ENCODE peak calls at places on chromosomes 2 and 18, in six cellular contexts. K is fibroblast of mammary gland, S is HFF-Myc, J is WERI-Rb-1, I is astrocyte of the spinal cord, W is cardiac muscle cell. Q is an unnamed sample.

GRCh38 chr2:192073878-192074277 is 120.9 kb downstream of the TMEFF2 start:
- DNase-seq in K (no peak), S (no peak), J (no peak), I (no peak), W (no peak), Q (no peak)

GRCh38 chr2:239106314-239106908 is 258.5 kb downstream of the TWIST2 start:
- DNase-seq in K (peak), S (peak), J (peak), I (peak), W (peak), Q (no peak)

GRCh38 chr2:128720440-128721022 is 401.9 kb upstream of the HS6ST1 start:
- DNase-seq in K (no peak), S (no peak), J (no peak), I (no peak), W (no peak), Q (no peak)

GRCh38 chr2:121776361-121776760 is 20.9 kb downstream of the TSN start:
- DNase-seq in K (no peak), S (no peak), J (no peak), I (no peak), W (no peak), Q (no peak)

GRCh38 chr2:16093639-16094447 is 153.5 kb downstream of the MYCN start:
- DNase-seq in K (no peak), S (no peak), J (no peak), I (no peak), W (no peak), Q (no peak)

GRCh38 chr2:60484080-60484737 is 69.2 kb downstream of the BCL11A start:
- DNase-seq in K (no peak), S (no peak), J (no peak), I (peak), W (peak), Q (no peak)

GRCh38 chr2:85179541-85179940 is 46.3 kb downstream of the TCF7L1 start:
- DNase-seq in K (no peak), S (no peak), J (peak), I (peak), W (no peak), Q (no peak)

GRCh38 chr2:147013696-147014392 is 831.0 kb upstream of the ACVR2A start:
- DNase-seq in K (peak), S (no peak), J (no peak), I (no peak), W (no peak), Q (no peak)

GRCh38 chr2:85723707-85724360 is 29.7 kb downstream of the GNLY start:
- DNase-seq in K (peak), S (no peak), J (no peak), I (no peak), W (peak), Q (no peak)

GRCh38 chr2:179726461-179727180 is 134.8 kb downstream of the ZNF385B start:
- DNase-seq in K (no peak), S (no peak), J (no peak), I (no peak), W (no peak), Q (no peak)

GRCh38 chr18:9731380-9731779 is 23.3 kb downstream of the RAB31 start:
- DNase-seq in K (peak), S (no peak), J (no peak), I (peak), W (peak), Q (no peak)

GRCh38 chr2:51387235-51387634 is 355.3 kb upstream of the NRXN1 start:
- DNase-seq in K (no peak), S (no peak), J (no peak), I (peak), W (peak), Q (no peak)

GRCh38 chr18:59846814-59847490 is 52.8 kb upstream of the PMAIP1 start:
- DNase-seq in K (peak), S (peak), J (no peak), I (peak), W (peak), Q (no peak)

GRCh38 chr2:237603718-237604362 is 13.3 kb upstream of the RAB17 start:
- DNase-seq in K (peak), S (no peak), J (no peak), I (peak), W (peak), Q (no peak)

GRCh38 chr18:36127866-36128845 is 984 bp downstream of the SLC39A6 start:
- DNase-seq in K (peak), S (no peak), J (no peak), I (peak), W (peak), Q (no peak)

GRCh38 chr2:171587567-171587966 is 65.3 kb downstream of the CYBRD1 start:
- DNase-seq in K (peak), S (no peak), J (no peak), I (no peak), W (peak), Q (no peak)

GRCh38 chr18:54280206-54280550 is 10.9 kb downstream of the POLI start:
- DNase-seq in K (no peak), S (no peak), J (no peak), I (no peak), W (no peak), Q (no peak)

GRCh38 chr2:233007270-233007669 is 5.8 kb downstream of the NGEF start:
- DNase-seq in K (no peak), S (no peak), J (no peak), I (no peak), W (no peak), Q (no peak)

GRCh38 chr2:228599297-228599696 is 417.8 kb upstream of the SPHKAP start:
- DNase-seq in K (no peak), S (no peak), J (no peak), I (no peak), W (no peak), Q (no peak)

GRCh38 chr2:191848771-191849726 is 2.2 kb upstream of the CAVIN2 start:
- DNase-seq in K (no peak), S (no peak), J (no peak), I (no peak), W (no peak), Q (no peak)

GRCh38 chr2:575728-576237 is 101.4 kb downstream of the TMEM18 start:
- DNase-seq in K (no peak), S (no peak), J (no peak), I (no peak), W (no peak), Q (no peak)

GRCh38 chr2:239472220-239472775 is 71.5 kb upstream of the HDAC4 start:
- DNase-seq in K (no peak), S (no peak), J (no peak), I (no peak), W (no peak), Q (no peak)

GRCh38 chr2:55883339-55883738 is 40.2 kb downstream of the EFEMP1 start:
- DNase-seq in K (peak), S (no peak), J (no peak), I (no peak), W (peak), Q (peak)

GRCh38 chr2:231643494-231643888 is 50.8 kb downstream of the TEX44 start:
- DNase-seq in K (no peak), S (no peak), J (no peak), I (no peak), W (no peak), Q (no peak)

GRCh38 chr2:191274404-191274803 is 29.2 kb downstream of the MYO1B start:
- DNase-seq in K (no peak), S (no peak), J (no peak), I (no peak), W (no peak), Q (no peak)

GRCh38 chr2:200976710-200977109 is 13.2 kb upstream of the ORC2 start:
- DNase-seq in K (no peak), S (no peak), J (no peak), I (no peak), W (no peak), Q (no peak)

GRCh38 chr2:37350034-37350433 is 5.6 kb downstream of the QPCT start:
- DNase-seq in K (peak), S (no peak), J (no peak), I (peak), W (peak), Q (no peak)

GRCh38 chr18:79401494-79402208 is 5.9 kb downstream of the NFATC1 start:
- DNase-seq in K (no peak), S (no peak), J (no peak), I (no peak), W (no peak), Q (no peak)

GRCh38 chr2:128531856-128532255 is 213.2 kb upstream of the HS6ST1 start:
- DNase-seq in K (peak), S (no peak), J (no peak), I (no peak), W (no peak), Q (no peak)

GRCh38 chr2:24245986-24246779 is 71.3 kb downstream of the FAM228A start:
- DNase-seq in K (peak), S (no peak), J (no peak), I (no peak), W (no peak), Q (no peak)
- H3K4me3 ChIP-seq in K (no peak), S (no peak), J (no peak), I (no peak), W (no peak), Q (no peak)

DNA sequence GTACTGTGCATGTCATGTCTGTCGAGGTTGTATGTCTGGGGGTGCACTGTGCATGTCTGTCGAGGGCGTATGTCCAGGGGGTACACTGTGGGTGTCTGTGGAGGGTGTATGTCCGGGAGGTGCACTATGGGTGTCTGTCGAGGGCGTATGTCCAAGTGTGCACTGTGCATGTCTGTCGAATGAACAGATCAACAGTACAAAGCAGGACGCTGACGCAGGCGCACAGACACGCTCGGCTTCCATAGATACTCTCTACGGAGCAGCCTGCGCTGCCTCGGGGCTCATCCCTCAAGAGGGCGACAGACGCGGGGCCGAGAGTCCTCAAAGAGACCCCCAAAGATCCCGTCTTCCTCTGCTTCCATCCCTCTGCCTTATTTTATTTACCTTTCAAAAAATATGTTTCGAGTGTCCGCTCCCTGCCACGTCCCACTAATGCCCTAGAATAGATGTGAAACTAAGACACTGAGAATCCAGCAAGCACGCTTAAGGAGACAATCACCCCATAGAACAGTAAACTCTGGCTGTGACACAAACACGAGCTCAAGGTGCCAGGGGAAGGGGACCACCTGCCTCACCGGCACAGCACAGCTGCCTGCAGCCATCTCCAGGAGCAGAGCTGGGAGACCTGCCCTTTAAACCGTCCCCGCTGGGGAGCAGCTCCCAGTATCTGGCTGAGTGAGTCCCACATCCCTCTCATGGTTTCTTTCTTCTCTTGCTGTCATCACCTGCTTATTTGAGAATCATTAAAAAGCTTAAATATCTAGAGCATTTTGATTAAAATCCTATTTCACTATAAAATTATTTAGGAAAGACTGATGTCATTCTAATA is 250.5 kb upstream of the MYT1L start:
- DNase-seq in K (no peak), S (no peak), J (no peak), I (no peak), W (no peak), Q (no peak)
- H3K4me3 ChIP-seq in K (no peak), S (no peak), J (no peak), I (no peak), W (no peak), Q (no peak)

GRCh38 chr2:96805026-96805425 is 11.0 kb upstream of the CNNM3 start:
- DNase-seq in K (no peak), S (no peak), J (no peak), I (no peak), W (no peak), Q (no peak)

GRCh38 chr2:96809216-96809882 is 6.7 kb upstream of the CNNM3 start:
- DNase-seq in K (no peak), S (no peak), J (no peak), I (no peak), W (no peak), Q (no peak)

GRCh38 chr2:96808176-96808837 is 7.8 kb upstream of the CNNM3 start:
- DNase-seq in K (no peak), S (no peak), J (no peak), I (no peak), W (no peak), Q (no peak)

GRCh38 chr2:96807127-96807471 is 9.0 kb upstream of the CNNM3 start:
- DNase-seq in K (no peak), S (no peak), J (no peak), I (no peak), W (no peak), Q (no peak)

DNA sequence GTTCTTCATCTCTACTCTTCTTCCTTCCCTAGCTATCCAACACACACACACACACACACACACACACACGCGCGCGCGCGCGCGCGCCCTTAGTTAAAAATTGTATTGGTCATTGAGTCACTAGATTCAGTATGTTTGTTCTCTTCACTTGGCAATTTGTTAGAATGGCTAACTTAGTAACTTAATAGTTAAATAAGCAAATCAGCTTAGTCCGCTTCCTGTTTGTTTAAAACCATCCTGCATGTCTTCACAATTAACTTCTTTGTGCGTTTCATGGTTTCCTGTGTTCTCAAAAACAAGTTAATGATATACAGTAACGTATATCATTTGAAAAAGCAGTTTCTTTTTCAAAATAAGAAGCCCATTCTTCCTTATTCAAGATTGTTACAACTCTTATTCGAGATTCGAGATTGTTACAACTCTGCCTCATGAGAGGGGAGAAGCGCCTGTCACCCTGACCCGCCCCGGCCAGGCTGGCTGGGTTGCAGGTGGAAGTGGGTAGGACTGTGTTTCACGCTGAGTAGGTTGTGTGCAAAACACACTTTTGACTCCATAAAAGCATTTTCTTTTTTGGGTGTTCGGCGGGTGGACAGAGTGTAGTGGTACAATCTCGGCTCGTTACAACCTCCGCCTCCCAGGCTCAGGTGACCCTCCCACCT is 9.5 kb upstream of the CNNM3 start:
- DNase-seq in K (no peak), S (no peak), J (no peak), I (no peak), W (no peak), Q (no peak)
- H3K4me3 ChIP-seq in K (no peak), S (no peak), J (no peak), I (no peak), W (no peak), Q (no peak)

GRCh38 chr2:218956039-218956438 is 3.4 kb upstream of the CDK5R2 start:
- DNase-seq in K (no peak), S (no peak), J (peak), I (no peak), W (no peak), Q (no peak)
- H3K4me3 ChIP-seq in K (no peak), S (no peak), J (no peak), I (no peak), W (no peak), Q (no peak)

GRCh38 chr18:26438980-26439379 is 109.4 kb downstream of the KCTD1 start:
- DNase-seq in K (no peak), S (no peak), J (no peak), I (no peak), W (no peak), Q (no peak)

GRCh38 chr18:26439537-26439936 is 108.8 kb downstream of the KCTD1 start:
- DNase-seq in K (no peak), S (no peak), J (no peak), I (no peak), W (no peak), Q (no peak)

GRCh38 chr18:26443853-26444252 is 104.5 kb downstream of the KCTD1 start:
- DNase-seq in K (no peak), S (no peak), J (no peak), I (no peak), W (no peak), Q (no peak)

GRCh38 chr18:26440644-26441043 is 107.7 kb downstream of the KCTD1 start:
- DNase-seq in K (peak), S (no peak), J (no peak), I (no peak), W (peak), Q (no peak)

GRCh38 chr18:26442139-26442538 is 106.2 kb downstream of the KCTD1 start:
- DNase-seq in K (peak), S (no peak), J (no peak), I (no peak), W (peak), Q (no peak)
- H3K4me3 ChIP-seq in K (no peak), S (no peak), J (no peak), I (no peak), W (no peak), Q (no peak)

GRCh38 chr2:66477125-66477842 is 42.4 kb downstream of the MEIS1 start:
- DNase-seq in K (peak), S (no peak), J (no peak), I (no peak), W (no peak), Q (no peak)

GRCh38 chr2:66481100-66481549 is 46.2 kb downstream of the MEIS1 start:
- DNase-seq in K (no peak), S (no peak), J (peak), I (peak), W (peak), Q (no peak)

GRCh38 chr2:66478311-66478710 is 43.4 kb downstream of the MEIS1 start:
- DNase-seq in K (no peak), S (no peak), J (no peak), I (no peak), W (peak), Q (no peak)

GRCh38 chr2:66478729-66479316 is 43.9 kb downstream of the MEIS1 start:
- DNase-seq in K (no peak), S (no peak), J (no peak), I (no peak), W (no peak), Q (no peak)
- H3K4me3 ChIP-seq in K (no peak), S (no peak), J (no peak), I (no peak), W (no peak), Q (no peak)

GRCh38 chr2:219570194-219570923 is 980 bp downstream of the OBSL1 start:
- DNase-seq in K (peak), S (no peak), J (no peak), I (peak), W (peak), Q (peak)

GRCh38 chr2:219572237-219573001 is at the start of gene INHA:
- DNase-seq in K (no peak), S (no peak), J (no peak), I (no peak), W (no peak), Q (no peak)

GRCh38 chr2:219570924-219571310 is 422 bp downstream of the OBSL1 start:
- DNase-seq in K (no peak), S (no peak), J (no peak), I (peak), W (peak), Q (no peak)

GRCh38 chr2:219573166-219573565 is 1.1 kb downstream of the INHA start:
- DNase-seq in K (no peak), S (no peak), J (no peak), I (no peak), W (no peak), Q (no peak)

GRCh38 chr2:219571311-219572236 is at the start of gene OBSL1:
- DNase-seq in K (peak), S (peak), J (peak), I (peak), W (peak), Q (peak)
- H3K4me3 ChIP-seq in K (peak), S (peak), J (peak), I (peak), W (peak), Q (peak)

GRCh38 chr2:47050021-47050760 is 104.9 kb downstream of the STPG4 start:
- DNase-seq in K (no peak), S (no peak), J (no peak), I (no peak), W (no peak), Q (no peak)

GRCh38 chr2:47049502-47049901 is 105.6 kb downstream of the STPG4 start:
- DNase-seq in K (no peak), S (no peak), J (no peak), I (no peak), W (no peak), Q (no peak)

GRCh38 chr2:47052847-47053246 is 102.3 kb downstream of the STPG4 start:
- DNase-seq in K (no peak), S (no peak), J (no peak), I (no peak), W (no peak), Q (no peak)

GRCh38 chr2:47050762-47051161 is 104.3 kb downstream of the STPG4 start:
- DNase-seq in K (no peak), S (no peak), J (no peak), I (no peak), W (no peak), Q (no peak)

GRCh38 chr2:47051562-47051961 is 103.5 kb downstream of the STPG4 start:
- DNase-seq in K (no peak), S (no peak), J (no peak), I (no peak), W (no peak), Q (no peak)
- H3K4me3 ChIP-seq in K (no peak), S (no peak), J (no peak), I (no peak), W (no peak), Q (no peak)

DNA sequence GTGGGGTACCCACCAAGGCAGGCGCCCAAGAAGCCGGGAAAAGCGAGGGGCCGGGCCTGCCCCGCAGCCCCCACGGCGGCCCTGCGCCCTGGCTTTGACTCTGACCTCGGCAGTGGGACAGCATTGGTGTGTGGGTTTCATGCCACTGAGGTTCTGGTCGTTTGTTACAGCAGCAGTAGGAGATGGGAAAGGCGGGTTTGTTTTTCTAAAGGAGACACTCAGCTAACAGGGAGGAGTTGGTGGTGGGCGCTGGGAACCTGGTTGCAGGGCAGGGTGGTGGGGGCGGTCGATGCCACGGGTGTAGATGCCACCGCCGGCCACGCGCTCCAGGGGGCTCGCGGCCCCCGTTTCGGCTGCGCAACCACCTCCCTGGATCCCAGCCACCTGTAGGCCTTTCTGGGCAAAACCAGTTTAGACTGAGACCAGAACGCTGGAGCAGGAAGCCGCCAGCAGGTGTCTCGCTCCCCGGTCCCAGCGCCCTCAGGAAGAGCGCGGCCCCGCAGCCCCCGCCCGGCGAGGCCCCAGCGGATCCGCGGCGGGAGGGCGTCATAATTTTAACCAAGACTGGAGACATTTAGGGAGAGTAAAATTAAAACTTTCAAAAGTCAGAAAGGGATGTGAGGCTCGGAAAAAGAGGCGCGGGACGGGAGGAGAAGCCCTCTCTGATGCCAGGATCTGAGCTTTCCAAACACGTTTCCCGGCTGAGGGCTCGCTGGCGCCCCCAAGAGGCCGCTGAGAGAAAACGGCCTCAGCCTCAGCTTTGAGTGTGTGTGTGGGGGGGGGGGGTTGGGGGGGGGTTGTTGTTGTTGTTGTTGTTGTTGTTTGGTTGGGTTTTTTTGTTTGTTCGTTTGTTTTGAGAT is 17.4 kb downstream of the CIDEA start:
- DNase-seq in K (peak), S (no peak), J (peak), I (peak), W (peak), Q (peak)
- H3K4me3 ChIP-seq in K (peak), S (peak), J (peak), I (peak), W (peak), Q (peak)

Q was measured in ovary.